ENCODE peak calls at places on chromosomes 1 and 21, in ten cellular contexts. S is adrenal gland, W is heart right ventricle, G is PC-9, B is brain microvascular endothelial cell, Y is right cardiac atrium, Q is tibial artery, F is heart left ventricle, V is PC-3, R is lower lobe of right lung. D is an unnamed sample.

GRCh38 chr1:206030714-206031113 is 7.0 kb upstream of the CTSE start:
- DNase-seq in S (peak), F (peak), W (peak), Y (peak), V (peak), R (peak), B (peak), G (peak), Q (no peak), D (no peak)

GRCh38 chr1:212915245-212916091 is 34.9 kb upstream of the VASH2 start:
- DNase-seq in Q (no peak), Y (peak), G (no peak), B (peak), R (no peak), W (no peak), F (peak), V (peak), S (peak), D (no peak)

GRCh38 chr1:24908591-24909259 is 21.4 kb downstream of the RUNX3 start:
- DNase-seq in Y (no peak), G (no peak), S (no peak), W (no peak), Q (peak), F (no peak), R (peak), V (no peak), B (no peak), D (no peak)

GRCh38 chr1:94245747-94246438 is 8.5 kb upstream of the ARHGAP29 start:
- DNase-seq in S (no peak), R (no peak), B (no peak), W (no peak), F (no peak), G (no peak), Y (no peak), V (peak), Q (no peak), D (no peak)

GRCh38 chr1:25771246-25772114 is 28.5 kb upstream of the SELENON start:
- DNase-seq in S (peak), Y (peak), Q (no peak), B (no peak), R (peak), G (no peak), W (peak), V (no peak), F (peak), D (no peak)

GRCh38 chr1:42551150-42551549 is 88.1 kb downstream of the CCDC30 start:
- DNase-seq in W (no peak), Q (no peak), G (no peak), F (no peak), B (no peak), V (no peak), S (no peak), R (no peak), Y (no peak), D (no peak)

GRCh38 chr1:228317891-228318810 is 88.5 kb downstream of the TRIM11 start:
- DNase-seq in S (no peak), Q (no peak), R (peak), G (no peak), V (no peak), Y (no peak), B (no peak), W (peak), F (peak), D (no peak)

GRCh38 chr21:25881524-25882376 is 147.0 kb downstream of the GABPA start:
- DNase-seq in B (peak), W (peak), Q (peak), R (peak), V (peak), G (peak), Y (peak), F (peak), S (peak), D (peak)

GRCh38 chr1:43552813-43553212 is 22.1 kb downstream of the PTPRF start:
- DNase-seq in V (no peak), Y (peak), F (peak), W (peak), Q (no peak), G (peak), S (peak), R (peak), B (no peak), D (no peak)

GRCh38 chr1:155513300-155513926 is 49.2 kb downstream of the ASH1L start:
- DNase-seq in F (no peak), V (peak), R (no peak), B (peak), G (no peak), Q (no peak), W (no peak), S (peak), Y (no peak), D (no peak)

GRCh38 chr1:26697441-26697977 is 1.7 kb downstream of the ARID1A start:
- DNase-seq in R (no peak), Q (no peak), G (no peak), F (no peak), B (no peak), S (peak), W (no peak), Y (no peak), V (no peak), D (no peak)

GRCh38 chr1:81158592-81158991 is 642.1 kb upstream of the ADGRL2 start:
- DNase-seq in F (no peak), R (no peak), W (no peak), S (peak), B (peak), G (no peak), V (no peak), Q (no peak), Y (no peak), D (no peak)

GRCh38 chr1:62325076-62325475 is 5.8 kb upstream of the KANK4 start:
- DNase-seq in R (no peak), V (peak), Q (no peak), B (no peak), W (no peak), F (no peak), G (peak), Y (peak), S (no peak), D (no peak)

GRCh38 chr1:26477446-26478152 is 5.4 kb downstream of the HMGN2 start:
- DNase-seq in Y (no peak), R (no peak), G (no peak), S (no peak), W (no peak), V (no peak), B (no peak), F (no peak), Q (no peak), D (no peak)

GRCh38 chr1:26811057-26811456 is 15.4 kb upstream of the ZDHHC18 start:
- DNase-seq in Y (no peak), G (no peak), R (no peak), S (no peak), F (no peak), W (no peak), B (no peak), V (no peak), Q (no peak), D (no peak)

GRCh38 chr21:28427356-28428022 is 565.2 kb downstream of the LTN1 start:
- DNase-seq in B (no peak), Y (no peak), S (no peak), R (no peak), W (no peak), V (peak), F (no peak), G (no peak), Q (no peak), D (no peak)

GRCh38 chr1:163315773-163316374 is 5.9 kb upstream of the NUF2 start:
- DNase-seq in B (peak), G (peak), Q (no peak), S (peak), F (peak), V (peak), R (no peak), W (no peak), Y (peak), D (no peak)

GRCh38 chr1:150615346-150616201 is 13.8 kb downstream of the ENSA start:
- DNase-seq in B (no peak), W (no peak), S (no peak), V (peak), Y (no peak), R (no peak), Q (peak), G (no peak), F (no peak), D (no peak)

GRCh38 chr1:85148524-85149250 is 52.1 kb downstream of the SYDE2 start:
- DNase-seq in V (no peak), G (peak), R (no peak), S (no peak), F (peak), W (no peak), B (no peak), Y (peak), Q (no peak), D (no peak)

GRCh38 chr1:20729990-20730689 is 2.4 kb downstream of the SH2D5 start:
- DNase-seq in G (no peak), F (no peak), B (no peak), W (no peak), S (no peak), V (no peak), Y (no peak), R (no peak), Q (no peak), D (peak)

GRCh38 chr1:224747578-224747977 is 131.5 kb downstream of the CNIH3 start:
- DNase-seq in S (no peak), B (peak), G (no peak), Y (no peak), F (peak), W (no peak), R (no peak), Q (no peak), V (peak), D (no peak)

GRCh38 chr1:25022361-25023189 is 92.5 kb upstream of the RUNX3 start:
- DNase-seq in S (peak), V (peak), W (peak), B (peak), Y (peak), F (peak), G (peak), R (peak), Q (peak), D (peak)

GRCh38 chr1:85463666-85464496 is 1.1 kb downstream of the DDAH1 start:
- DNase-seq in Q (no peak), G (no peak), S (no peak), R (no peak), V (no peak), B (no peak), Y (peak), W (no peak), F (no peak), D (no peak)

GRCh38 chr1:235866207-235866912 is at the start of gene LYST:
- DNase-seq in W (peak), S (peak), Q (peak), V (peak), R (peak), B (peak), G (peak), F (peak), Y (peak), D (peak)

GRCh38 chr1:59926381-59927243 is at the start of gene CYP2J2:
- DNase-seq in R (peak), G (peak), W (peak), B (no peak), S (peak), Q (peak), V (peak), F (peak), Y (peak), D (no peak)

GRCh38 chr21:15514073-15514946 is 215.5 kb upstream of the USP25 start:
- DNase-seq in W (no peak), R (no peak), S (no peak), B (no peak), Q (no peak), V (no peak), Y (no peak), G (no peak), F (no peak), D (no peak)

GRCh38 chr1:178868700-178869099 is 2.2 kb downstream of the ANGPTL1 start:
- DNase-seq in B (no peak), Q (no peak), S (no peak), Y (no peak), F (no peak), V (no peak), G (no peak), W (no peak), R (no peak), D (no peak)

GRCh38 chr1:59150537-59151386 is 146.1 kb upstream of the FGGY start:
- DNase-seq in S (peak), V (peak), W (peak), Q (peak), B (peak), R (no peak), Y (peak), G (peak), F (peak), D (peak)

GRCh38 chr1:2971609-2972008 is 49.7 kb upstream of the ACTRT2 start:
- DNase-seq in G (no peak), Y (no peak), F (no peak), Q (peak), B (no peak), S (no peak), V (no peak), R (no peak), W (no peak), D (peak)

GRCh38 chr1:208126108-208126507 is 118.1 kb downstream of the PLXNA2 start:
- DNase-seq in Y (no peak), B (no peak), V (no peak), G (no peak), S (no peak), R (no peak), F (no peak), Q (peak), W (no peak), D (no peak)

GRCh38 chr1:218865591-218865990 is 308.1 kb upstream of the LYPLAL1 start:
- DNase-seq in V (peak), G (peak), Q (no peak), Y (no peak), S (no peak), R (no peak), W (no peak), B (peak), F (no peak), D (no peak)

GRCh38 chr1:96498744-96499143 is 222.8 kb upstream of the PTBP2 start:
- DNase-seq in R (no peak), Y (no peak), W (no peak), S (no peak), V (no peak), G (no peak), B (no peak), Q (no peak), F (no peak), D (no peak)

GRCh38 chr1:171743014-171743870 is 1.4 kb upstream of the VAMP4 start:
- DNase-seq in B (peak), F (no peak), G (no peak), W (no peak), V (peak), Y (peak), Q (no peak), S (peak), R (no peak), D (no peak)

GRCh38 chr1:156643266-156644092 is 1.6 kb downstream of the BCAN start:
- DNase-seq in V (no peak), Y (no peak), B (no peak), Q (no peak), F (no peak), S (no peak), G (no peak), W (no peak), R (no peak), D (no peak)

GRCh38 chr1:174535207-174535606 is 87.4 kb downstream of the GPR52 start:
- DNase-seq in Y (no peak), F (no peak), S (no peak), B (peak), V (no peak), R (no peak), G (no peak), Q (no peak), W (no peak), D (no peak)

GRCh38 chr21:26795866-26796329 is 49.3 kb downstream of the ADAMTS1 start:
- DNase-seq in G (no peak), F (peak), S (peak), V (peak), Y (peak), W (no peak), B (peak), R (no peak), Q (peak), D (no peak)

GRCh38 chr1:226100436-226101347 is 38.2 kb downstream of the H3-3A start:
- DNase-seq in G (no peak), R (peak), W (peak), Y (no peak), B (peak), F (peak), V (peak), S (peak), Q (no peak), D (no peak)

GRCh38 chr1:99685516-99686180 is 39.7 kb downstream of the PALMD start:
- DNase-seq in F (peak), W (peak), V (peak), B (peak), R (peak), S (peak), Y (peak), G (peak), Q (peak), D (peak)

GRCh38 chr21:41926807-41927171 is 27.0 kb downstream of the C2CD2 start:
- DNase-seq in S (no peak), R (no peak), F (no peak), Q (no peak), W (no peak), Y (no peak), G (no peak), V (no peak), B (no peak), D (no peak)
- H3K4me3 ChIP-seq in S (no peak), R (peak), F (peak), Q (peak), W (peak), Y (peak), G (no peak), V (peak), B (peak), D (no peak)

DNA sequence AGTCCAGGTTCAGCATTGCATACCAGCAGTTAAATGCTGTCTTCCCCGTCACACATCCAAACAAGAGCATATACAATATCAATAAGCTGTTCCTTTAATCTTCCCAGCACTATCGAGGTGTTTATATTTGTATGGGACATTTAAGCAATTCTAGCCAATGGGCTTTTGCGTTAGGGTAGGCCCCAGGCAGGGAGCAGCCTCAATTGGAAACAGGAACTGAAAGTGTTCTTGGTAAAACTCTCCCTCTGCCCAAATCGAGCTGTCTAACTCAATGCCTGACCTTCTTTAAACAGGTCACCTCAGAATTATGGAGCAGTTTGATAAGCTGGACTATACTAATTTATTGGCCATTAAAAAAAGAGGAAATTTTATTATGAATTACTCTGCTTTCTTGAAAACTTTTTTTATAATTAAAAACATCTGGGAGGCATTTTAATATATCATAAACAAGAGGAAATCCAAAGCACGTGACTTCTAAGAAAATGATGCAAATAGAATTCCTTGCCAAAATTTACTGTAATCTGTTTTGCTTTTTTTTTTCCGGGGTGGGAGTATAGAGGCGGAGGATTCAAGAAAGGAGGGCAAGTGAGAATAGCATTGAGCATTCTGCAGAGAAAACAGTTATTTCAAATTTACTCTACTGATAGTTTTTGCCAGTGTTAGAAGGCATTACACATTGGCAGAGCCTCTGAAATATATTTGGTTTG is 498.1 kb downstream of the LMO4 start:
- DNase-seq in Q (peak), B (peak), Y (peak), F (peak), R (no peak), W (peak), V (no peak), S (peak), G (no peak), D (peak)
- H3K4me3 ChIP-seq in Q (peak), B (no peak), Y (peak), F (peak), R (peak), W (peak), V (no peak), S (no peak), G (no peak), D (no peak)

GRCh38 chr1:10265027-10265426 is 54.7 kb downstream of the KIF1B start:
- DNase-seq in W (no peak), R (no peak), B (no peak), Y (no peak), F (no peak), Q (no peak), G (no peak), V (no peak), S (peak), D (no peak)
- H3K4me3 ChIP-seq in W (no peak), R (no peak), B (no peak), Y (no peak), F (no peak), Q (no peak), G (no peak), V (no peak), S (no peak), D (no peak)

GRCh38 chr1:65419681-65420589 is 533 bp upstream of the LEPR start:
- DNase-seq in G (peak), Q (peak), S (peak), W (peak), F (peak), V (peak), B (peak), R (peak), Y (peak), D (peak)

GRCh38 chr1:65416767-65417166 is 3.7 kb upstream of the LEPR start:
- DNase-seq in G (no peak), F (no peak), Y (no peak), Q (no peak), R (no peak), V (no peak), W (no peak), S (no peak), B (no peak), D (no peak)

GRCh38 chr1:65420590-65421340 is at the start of the genes LEPR and LEPROT:
- DNase-seq in F (no peak), G (no peak), Y (no peak), Q (no peak), B (no peak), R (no peak), S (peak), W (no peak), V (peak), D (no peak)

GRCh38 chr1:65417729-65418128 is 2.7 kb upstream of the LEPR start:
- DNase-seq in B (no peak), V (peak), Q (no peak), S (no peak), R (no peak), F (no peak), G (peak), W (no peak), Y (no peak), D (no peak)

GRCh38 chr1:65418522-65419185 is 1.8 kb upstream of the LEPR start:
- DNase-seq in G (no peak), V (peak), B (no peak), F (no peak), Q (no peak), R (no peak), S (no peak), W (no peak), Y (no peak), D (no peak)
- H3K4me3 ChIP-seq in G (no peak), V (no peak), B (no peak), F (no peak), Q (no peak), R (no peak), S (no peak), W (no peak), Y (no peak), D (no peak)